ENCODE peak calls at places on chromosomes 4 and X, in six cellular contexts. P, N, A, Z, G and H are unnamed samples.

GRCh38 chrX:17377047-17377692 is 2.2 kb downstream of the NHS start:
- DNase-seq in P (peak), G (peak), A (no peak), Z (peak), N (peak), H (peak)

GRCh38 chrX:153723351-153724251 is 586 bp downstream of the BCAP31 start:
- DNase-seq in G (peak), Z (no peak), N (peak), A (no peak), P (peak), H (peak)

GRCh38 chr4:138707746-138708145 is 307.8 kb upstream of the NOCT start:
- DNase-seq in G (no peak), N (no peak), Z (no peak), P (no peak), A (no peak), H (no peak)

GRCh38 chr4:37985730-37986275 is 25.6 kb downstream of the PTTG2 start:
- DNase-seq in P (no peak), G (no peak), N (no peak), Z (no peak), A (no peak), H (no peak)

GRCh38 chrX:69884210-69884609 is 165.5 kb downstream of the AWAT2 start:
- DNase-seq in P (no peak), N (no peak), G (no peak), A (no peak), Z (no peak), H (no peak)

GRCh38 chrX:37350034-37350365 is 836 bp downstream of the PRRG1 start:
- DNase-seq in A (no peak), P (peak), G (no peak), N (no peak), Z (no peak), H (no peak)

GRCh38 chr4:160009656-160010493 is 907.0 kb downstream of the RAPGEF2 start:
- DNase-seq in P (no peak), G (no peak), Z (no peak), A (no peak), N (no peak), H (no peak)

GRCh38 chr4:168484626-168485025 is 4.3 kb upstream of the DDX60L start:
- DNase-seq in G (no peak), Z (no peak), P (no peak), N (no peak), A (no peak), H (no peak)

GRCh38 chrX:27995611-27996010 is 14.4 kb upstream of the DCAF8L1 start:
- DNase-seq in A (no peak), Z (no peak), P (no peak), G (no peak), N (no peak), H (no peak)

GRCh38 chr4:74640111-74640903 is 154.0 kb downstream of the BTC start:
- DNase-seq in G (no peak), P (no peak), N (no peak), A (no peak), Z (no peak), H (no peak)